ENCODE peak calls at places on chromosomes 5 and 9, in five cellular contexts. S, M, O, C and F are unnamed samples.

GRCh38 chr5:154813736-154814135 is 36.7 kb downstream of the FAXDC2 start:
- DNase-seq in S (no peak), O (no peak), C (no peak), M (no peak), F (no peak)

GRCh38 chr5:88929385-88929784 is 46.4 kb upstream of the MEF2C start:
- DNase-seq in C (no peak), O (peak; percentile 53), S (no peak), M (no peak), F (no peak)

GRCh38 chr9:18826248-18826647 is 206.8 kb downstream of the SAXO1 start:
- DNase-seq in O (no peak), S (no peak), M (no peak), C (no peak), F (no peak)

GRCh38 chr5:143716856-143717255 is 95.1 kb upstream of the HMHB1 start:
- DNase-seq in C (no peak), S (no peak), O (no peak), M (no peak), F (no peak)

GRCh38 chr5:124519396-124519795 is 227.0 kb downstream of the ZNF608 start:
- DNase-seq in M (no peak), O (peak; percentile 75), S (no peak), C (peak; percentile 70), F (peak; percentile 47)

GRCh38 chr5:848671-849111 is 2.1 kb downstream of the ZDHHC11 start:
- DNase-seq in O (no peak), S (peak; percentile 22), C (peak; percentile 55), M (no peak), F (no peak)

GRCh38 chr5:99646011-99646647 is 717.3 kb upstream of the CHD1 start:
- DNase-seq in O (no peak), M (no peak), S (no peak), C (no peak), F (no peak)

GRCh38 chr5:11790201-11790600 is 114.0 kb downstream of the CTNND2 start:
- DNase-seq in C (no peak), M (no peak), O (no peak), S (no peak), F (no peak)

GRCh38 chr5:62296998-62297397 is 9.0 kb upstream of the KIF2A start:
- DNase-seq in O (no peak), S (no peak), C (no peak), M (no peak), F (no peak)

GRCh38 chr5:62298118-62298517 is 7.9 kb upstream of the KIF2A start:
- DNase-seq in C (no peak), O (no peak), M (no peak), S (no peak), F (no peak)

GRCh38 chr5:62305358-62305714 is 670 bp upstream of the KIF2A start:
- DNase-seq in O (no peak), C (no peak), S (no peak), M (no peak), F (no peak)

GRCh38 chr5:62299097-62299496 is 6.9 kb upstream of the KIF2A start:
- DNase-seq in M (no peak), O (no peak), C (no peak), S (no peak), F (no peak)

DNA sequence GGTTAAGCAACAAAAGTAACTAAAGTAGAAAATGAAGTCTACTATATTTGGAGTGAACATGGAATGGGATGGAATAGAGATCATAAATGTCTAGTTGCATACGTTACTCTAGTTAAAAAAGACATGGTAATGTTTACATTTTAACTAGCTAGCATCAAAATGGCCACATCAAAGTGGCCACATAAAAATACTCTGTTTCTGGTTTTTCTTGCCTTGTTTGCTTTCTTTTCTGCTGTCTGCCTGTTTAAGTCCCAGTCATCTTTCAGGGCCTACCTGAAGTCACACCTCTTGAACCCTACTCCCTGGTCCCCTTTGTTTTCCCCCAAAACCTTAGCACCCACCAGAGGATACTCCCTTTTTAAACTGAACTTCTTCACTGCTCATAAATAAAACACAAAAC is 6.4 kb upstream of the KIF2A start:
- DNase-seq in S (no peak), O (no peak), C (no peak), M (no peak), F (no peak)
- H3K4me3 ChIP-seq in S (no peak overlapping the region), O (no peak overlapping the region), C (no peak overlapping the region), M (no peak overlapping the region), F (no peak overlapping the region)

DNA sequence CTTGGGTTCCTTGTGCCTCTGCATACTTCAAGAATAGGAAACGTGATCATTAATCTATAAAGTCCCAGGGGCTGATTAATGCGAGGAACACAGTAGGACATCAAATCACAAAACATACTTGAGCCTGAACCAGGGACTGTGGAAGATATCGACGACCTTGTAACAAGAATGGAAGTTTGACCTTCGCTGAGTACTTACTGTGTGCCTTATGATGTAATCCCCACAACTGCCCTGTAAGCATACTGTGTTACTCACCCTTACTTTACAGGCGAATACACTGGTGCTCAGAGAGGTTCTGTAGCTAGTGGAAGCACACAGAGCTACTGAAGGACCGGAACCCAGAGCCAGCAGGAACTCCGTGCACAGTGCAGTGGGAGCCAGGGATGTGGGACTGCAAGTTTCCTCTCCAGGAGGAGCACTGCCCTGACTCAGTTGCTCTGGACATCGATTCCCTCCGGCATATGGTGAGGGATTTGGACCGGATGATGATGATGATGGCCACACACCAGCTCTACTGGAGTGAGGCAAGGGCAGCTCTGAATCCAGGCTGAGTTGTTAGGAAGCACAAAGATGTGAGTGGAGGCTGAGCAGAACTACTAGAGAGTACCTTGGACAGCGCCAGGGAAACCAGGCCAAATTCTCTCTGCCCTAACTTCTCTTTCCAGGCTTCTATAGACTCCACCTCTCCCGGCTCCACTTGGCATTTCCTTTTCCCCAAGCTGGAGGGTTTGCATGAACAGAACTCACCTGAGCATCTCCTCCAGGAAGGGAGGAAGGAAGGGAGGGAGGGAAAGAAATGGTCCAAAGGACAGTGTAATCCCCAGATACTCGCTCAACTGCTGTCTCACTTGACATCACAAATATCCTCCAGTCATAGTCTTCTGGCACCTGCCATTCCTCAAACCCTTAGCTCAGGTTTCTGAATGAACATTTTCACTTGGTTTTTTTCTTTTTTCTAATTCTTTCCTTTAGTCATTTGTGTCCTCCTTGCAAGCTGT is 1.5 kb upstream of the GABBR2 start:
- DNase-seq in M (no peak), C (no peak), O (no peak), S (no peak), F (no peak)
- H3K27me3 ChIP-seq in M (peaks cover 13% of the 10 kb centered on the region), C (peaks cover 70% of the 10 kb centered on the region), O (peaks cover 27% of the 10 kb centered on the region), S (peaks cover 92% of the 10 kb centered on the region), F (no peaks in the 10 kb centered on the region)

GRCh38 chr5:53438486-53439472 is 41.6 kb upstream of the FST start:
- DNase-seq in S (no peak), O (no peak), M (no peak), C (no peak), F (no peak)
- H3K4me3 ChIP-seq in S (no peak overlapping the region), O (no peak overlapping the region), M (no peak overlapping the region), C (no peak overlapping the region), F (no peak overlapping the region)

GRCh38 chr5:170573660-170574059 is 69.8 kb downstream of the KCNIP1 start:
- DNase-seq in O (no peak), M (no peak), S (no peak), C (no peak), F (no peak)
- H3K27me3 ChIP-seq in O (peaks cover 9% of the 10 kb centered on the region), M (no peaks in the 10 kb centered on the region), S (peaks cover 15% of the 10 kb centered on the region), C (peaks cover 34% of the 10 kb centered on the region), F (no peaks in the 10 kb centered on the region)

GRCh38 chr5:81078930-81079329 is 118.8 kb downstream of the RASGRF2 start:
- DNase-seq in O (no peak), C (no peak), M (no peak), S (no peak), F (no peak)

GRCh38 chr5:81081461-81081835 is 121.3 kb downstream of the RASGRF2 start:
- DNase-seq in M (no peak), O (no peak), C (no peak), S (no peak), F (no peak)

GRCh38 chr5:81077105-81077504 is 116.9 kb downstream of the RASGRF2 start:
- DNase-seq in S (no peak), M (no peak), C (no peak), O (no peak), F (no peak)

GRCh38 chr5:81075041-81075440 is 114.9 kb downstream of the RASGRF2 start:
- DNase-seq in S (no peak), C (no peak), M (no peak), O (no peak), F (no peak)

DNA sequence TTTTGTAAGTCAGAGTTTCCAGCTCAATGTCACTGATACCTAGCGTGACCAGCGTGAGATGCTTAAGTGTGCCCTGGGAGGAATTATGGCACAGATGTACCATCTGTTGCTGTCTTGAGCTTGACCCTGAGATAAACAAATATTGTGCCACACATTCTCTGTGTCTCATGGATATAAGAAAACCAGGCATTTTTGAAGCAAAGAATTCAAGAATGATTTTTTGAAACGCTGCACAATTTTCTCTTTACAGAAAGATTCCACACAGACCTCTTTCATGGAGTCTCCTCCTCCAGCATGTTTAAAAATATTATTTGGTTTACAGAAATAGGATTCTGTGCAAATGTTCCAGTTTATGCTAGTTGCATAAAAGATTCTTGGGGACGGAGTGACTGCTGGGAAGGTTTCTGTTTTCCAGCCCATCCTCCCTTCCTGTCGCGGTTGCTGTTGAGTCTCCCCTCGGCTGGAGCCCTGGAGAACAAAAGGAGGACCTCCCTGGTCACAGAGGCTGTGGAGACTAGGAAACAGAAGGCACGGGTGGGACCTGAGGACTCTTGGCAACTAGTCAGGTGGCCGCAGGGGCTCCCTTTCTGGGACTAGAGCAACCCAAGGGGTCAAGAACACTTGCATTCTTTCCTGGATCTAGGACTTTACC is 120.8 kb downstream of the RASGRF2 start:
- DNase-seq in O (no peak), M (no peak), S (no peak), C (no peak), F (no peak)
- H3K4me3 ChIP-seq in O (no peak overlapping the region), M (no peak overlapping the region), S (no peak overlapping the region), C (no peak overlapping the region), F (no peak overlapping the region)

DNA sequence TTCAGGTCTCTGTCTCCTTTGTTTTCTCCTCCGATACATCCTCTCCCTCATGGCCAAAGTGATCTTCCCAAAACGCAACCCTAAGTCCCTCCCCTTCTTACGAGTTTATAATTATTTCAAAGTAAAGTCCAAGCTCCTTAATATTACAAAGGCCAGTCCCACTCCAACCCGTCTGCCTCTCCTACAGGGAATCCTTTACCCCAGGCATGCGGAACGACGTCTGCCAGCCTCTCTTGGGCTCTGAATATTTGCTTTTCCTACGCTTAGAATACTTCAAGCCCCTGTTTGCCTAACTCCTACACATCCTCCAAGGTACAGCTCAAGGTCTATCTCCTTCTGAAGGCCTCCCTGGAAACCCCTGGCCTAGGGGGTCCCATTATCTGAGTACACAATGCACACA is 246.4 kb downstream of the SLIT3 start:
- DNase-seq in O (no peak), C (no peak), M (no peak), S (no peak), F (no peak)
- H3K27me3 ChIP-seq in O (no peaks in the 10 kb centered on the region), C (no peaks in the 10 kb centered on the region), M (no peaks in the 10 kb centered on the region), S (peaks cover 13% of the 10 kb centered on the region), F (no peaks in the 10 kb centered on the region)